ENCODE peak calls at places on chromosomes 6 and 20, in seven cellular contexts. J is colonic mucosa, X is pancreas, L is left ventricle myocardium inferior, R is right cardiac atrium, O is brain microvascular endothelial cell, M is A549. B is an unnamed sample.

GRCh38 chr6:132357120-132357519 is 44.2 kb downstream of the MOXD1 start:
- DNase-seq in O (no peak), M (no peak), L (no peak), J (no peak), X (no peak), R (no peak), B (no peak)

GRCh38 chr6:159759645-159760044 is 2.2 kb upstream of the ACAT2 start:
- DNase-seq in J (no peak), O (no peak), R (no peak), L (no peak), X (no peak), M (no peak), B (no peak)

GRCh38 chr6:72661408-72661807 is 39.5 kb downstream of the KCNQ5 start:
- DNase-seq in X (no peak), L (no peak), J (no peak), O (no peak), R (no peak), M (no peak), B (no peak)

GRCh38 chr6:74070091-74070490 is 374.1 kb downstream of the CD109 start:
- DNase-seq in O (peak; percentile 4), J (no peak), X (no peak), L (no peak), M (no peak), R (no peak), B (no peak)

GRCh38 chr6:37137201-37137880 is 32.6 kb upstream of the PIM1 start:
- DNase-seq in L (no peak), O (peak; percentile 99), R (no peak), X (no peak), J (peak; percentile 30), M (peak; percentile 94), B (peak; percentile 76)

GRCh38 chr6:158536891-158537798 is 22.7 kb upstream of the TMEM181 start:
- DNase-seq in O (no peak), X (peak; percentile 86), M (no peak), L (no peak), R (peak; percentile 81), J (peak; percentile 40), B (no peak)

GRCh38 chr20:1827974-1828785 is 67.0 kb upstream of the SIRPA start:
- DNase-seq in L (peak; percentile 70), R (peak; percentile 89), J (peak; percentile 83), M (peak; percentile 58), O (no peak), X (no peak), B (no peak)

GRCh38 chr20:5626603-5627002 is 123.6 kb upstream of the SHLD1 start:
- DNase-seq in O (no peak), M (no peak), X (no peak), J (no peak), R (no peak), L (no peak), B (no peak)

GRCh38 chr6:136753624-136754023 is 38.7 kb downstream of the MAP3K5 start:
- DNase-seq in O (no peak), M (no peak), J (no peak), R (no peak), X (no peak), L (no peak), B (no peak)

GRCh38 chr6:147158881-147159280 is 45.3 kb upstream of the STXBP5 start:
- DNase-seq in M (no peak), R (no peak), X (no peak), O (no peak), J (no peak), L (no peak), B (no peak)

GRCh38 chr20:12455152-12455551 is 537.5 kb downstream of the BTBD3 start:
- DNase-seq in L (no peak), O (no peak), J (peak; percentile 31), M (no peak), R (no peak), X (no peak), B (no peak)

GRCh38 chr6:136445063-136445462 is 105.2 kb downstream of the MAP7 start:
- DNase-seq in O (no peak), R (no peak), M (no peak), L (no peak), X (no peak), J (no peak), B (no peak)

GRCh38 chr20:8631271-8631670 is 437.6 kb upstream of the PLCB4 start:
- DNase-seq in L (no peak), O (no peak), M (no peak), X (no peak), R (no peak), J (no peak), B (no peak)

GRCh38 chr20:25246182-25246943 is 1.5 kb upstream of the PYGB start:
- DNase-seq in M (no peak), J (peak; percentile 57), O (no peak), X (no peak), R (no peak), L (no peak), B (no peak)

GRCh38 chr6:137864812-137865508 is 2.1 kb upstream of the TNFAIP3 start:
- DNase-seq in M (no peak), O (no peak), L (no peak), X (no peak), J (no peak), R (no peak), B (no peak)

GRCh38 chr6:133764011-133764812 is 124.7 kb upstream of the TCF21 start:
- DNase-seq in L (no peak), M (no peak), X (no peak), R (no peak), O (peak; percentile 64), J (no peak), B (no peak)

GRCh38 chr20:40633123-40633850 is 55.7 kb downstream of the MAFB start:
- DNase-seq in R (no peak), X (no peak), J (no peak), M (no peak), L (no peak), O (no peak), B (no peak)

GRCh38 chr20:4246428-4246827 is 231.1 kb upstream of the RNF24 start:
- DNase-seq in X (no peak), M (no peak), O (no peak), L (no peak), R (no peak), J (no peak), B (no peak)

GRCh38 chr6:155047523-155047922 is 52.4 kb downstream of the TIAM2 start:
- DNase-seq in X (no peak), J (no peak), O (no peak), L (no peak), R (no peak), M (no peak), B (no peak)

GRCh38 chr20:23924751-23925150 is 45.2 kb upstream of the CST5 start:
- DNase-seq in O (no peak), M (no peak), X (no peak), R (no peak), J (no peak), L (no peak), B (no peak)
- H3K27ac ChIP-seq in O (no peak overlapping the region), M (no peak overlapping the region), X (no peak overlapping the region), R (no peak overlapping the region), J (no peak overlapping the region), L (no peak overlapping the region), B (no peak overlapping the region)

GRCh38 chr6:112307707-112308106 is 39.4 kb upstream of the RFPL4B start:
- DNase-seq in R (no peak), O (no peak), L (no peak), X (no peak), J (no peak), M (no peak), B (no peak)

GRCh38 chr6:112305795-112306194 is 41.3 kb upstream of the RFPL4B start:
- DNase-seq in J (no peak), M (no peak), X (no peak), O (no peak), R (no peak), L (no peak), B (no peak)

GRCh38 chr6:112310439-112311154 is 36.5 kb upstream of the RFPL4B start:
- DNase-seq in L (peak; percentile 18), X (no peak), J (no peak), M (no peak), O (no peak), R (peak; percentile 60), B (no peak)

GRCh38 chr6:112309244-112309643 is 37.9 kb upstream of the RFPL4B start:
- DNase-seq in M (no peak), X (no peak), J (no peak), O (no peak), L (no peak), R (no peak), B (no peak)

GRCh38 chr6:112308476-112308875 is 38.7 kb upstream of the RFPL4B start:
- DNase-seq in X (no peak), R (no peak), M (no peak), J (no peak), L (peak; percentile 19), O (no peak), B (peak; percentile 35)
- H3K4me3 ChIP-seq in X (no peak overlapping the region), R (no peak overlapping the region), M (no peak overlapping the region), J (no peak overlapping the region), L (no peak overlapping the region), O (no peak overlapping the region), B (no peak overlapping the region)

GRCh38 chr20:645318-646106 is 7.5 kb downstream of the SRXN1 start:
- DNase-seq in J (peak; percentile 75), O (peak; percentile 41), R (peak; percentile 91), X (peak; percentile 83), M (peak; percentile 87), L (peak; percentile 71), B (peak; percentile 38)

GRCh38 chr20:647479-648019 is 5.5 kb downstream of the SRXN1 start:
- DNase-seq in M (no peak), J (no peak), L (no peak), X (no peak), R (no peak), O (no peak), B (no peak)

GRCh38 chr20:646868-647233 is 6.1 kb downstream of the SRXN1 start:
- DNase-seq in J (no peak), L (no peak), X (no peak), R (no peak), M (no peak), O (no peak), B (no peak)

GRCh38 chr20:644692-645317 is 8.2 kb downstream of the SRXN1 start:
- DNase-seq in O (no peak), X (no peak), J (no peak), L (no peak), M (no peak), R (no peak), B (no peak)

DNA sequence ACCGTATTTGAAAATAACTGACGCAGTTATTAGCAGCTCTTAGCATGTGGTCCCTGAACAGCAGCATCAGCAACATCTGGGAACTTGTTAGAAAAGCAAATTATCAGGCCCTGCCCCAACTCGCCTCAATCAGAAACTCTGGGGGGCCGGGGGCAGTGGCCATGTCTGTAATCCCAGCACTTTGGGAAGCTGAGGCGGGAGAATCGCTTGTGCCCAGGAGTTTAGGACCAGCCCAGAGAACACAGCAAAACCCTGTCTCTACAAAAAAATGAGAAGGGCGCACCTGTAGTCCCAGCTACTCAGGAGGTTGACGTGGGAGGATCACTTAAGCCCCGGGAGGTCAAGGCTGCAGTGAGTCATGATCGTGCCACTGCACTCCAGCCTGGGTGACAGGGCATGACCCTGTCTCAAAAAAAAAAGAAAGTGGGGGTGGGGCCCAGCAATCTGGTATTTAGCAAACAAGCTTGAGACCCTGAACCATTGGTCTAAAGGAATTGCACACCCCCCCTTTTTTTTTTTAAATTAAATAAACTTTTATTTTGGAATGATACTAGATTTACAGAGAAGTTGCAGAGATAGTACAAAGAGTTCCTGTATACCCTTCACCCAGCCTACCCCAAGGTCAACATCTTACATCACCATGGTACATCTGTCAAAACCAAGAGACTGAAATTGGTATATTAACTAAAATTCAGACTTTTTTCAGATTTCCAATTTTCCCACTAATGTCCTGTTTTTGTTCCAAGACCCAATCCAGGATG is 6.7 kb downstream of the SRXN1 start:
- DNase-seq in J (no peak), R (no peak), X (no peak), M (peak; percentile 63), O (no peak), L (no peak), B (no peak)
- H3K27ac ChIP-seq in J (no peak overlapping the region), R (no peak overlapping the region), X (no peak overlapping the region), M (peak overlapping the region; percentile 50), O (no peak overlapping the region), L (peak overlapping the region; percentile 66), B (no peak overlapping the region)

GRCh38 chr20:62709537-62709905 is 885 bp downstream of the NTSR1 start:
- DNase-seq in X (peak; percentile 47), R (peak; percentile 32), M (peak; percentile 37), L (no peak), O (no peak), J (no peak), B (no peak)
- H3K4me3 ChIP-seq in X (no peak overlapping the region), R (no peak overlapping the region), M (no peak overlapping the region), L (no peak overlapping the region), O (no peak overlapping the region), J (no peak overlapping the region), B (no peak overlapping the region)